ENCODE peak calls at places on chromosomes 6 and 20, in six cellular contexts. Q is H1, N is HepG2, X is GM12878, Y is K562, T is GM12891. J is an unnamed sample.

GRCh38 chr6:98847767-98848538 is 13.6 kb downstream of the POU3F2 start:
- DNase-seq in T (no peak), N (no peak), Q (no peak), X (no peak), Y (no peak), J (no peak)

GRCh38 chr20:11338506-11339306 is 579.0 kb upstream of the BTBD3 start:
- DNase-seq in T (no peak), X (no peak), Q (no peak), N (no peak), Y (no peak), J (no peak)

GRCh38 chr6:22471746-22472145 is 97.6 kb upstream of the HDGFL1 start:
- DNase-seq in X (no peak), N (no peak), Q (no peak), Y (no peak), T (no peak), J (no peak)

GRCh38 chr6:25655746-25656145 is 3.7 kb downstream of the SCGN start:
- DNase-seq in Y (no peak), N (no peak), X (no peak), Q (no peak), T (no peak), J (no peak)

GRCh38 chr6:109239192-109239917 is 142.9 kb downstream of the CD164 start:
- DNase-seq in Y (peak), T (no peak), Q (no peak), N (no peak), X (no peak), J (no peak)

GRCh38 chr6:118980063-118980462 is 45.1 kb upstream of the MCM9 start:
- DNase-seq in Q (no peak), X (no peak), T (no peak), Y (no peak), N (peak), J (no peak)

GRCh38 chr20:57716202-57716601 is 6.4 kb upstream of the PMEPA1 start:
- DNase-seq in X (no peak), N (no peak), Y (no peak), Q (no peak), T (no peak), J (no peak)

GRCh38 chr20:37261714-37262113 is at the start of gene GHRH:
- DNase-seq in Q (no peak), T (no peak), N (no peak), X (no peak), Y (no peak), J (no peak)

GRCh38 chr6:26020983-26021349 is 58.4 kb downstream of the TRIM38 start:
- DNase-seq in Q (peak), X (no peak), N (no peak), T (no peak), Y (peak), J (no peak)

GRCh38 chr6:107823047-107823557 is 1.0 kb downstream of the SCML4 start:
- DNase-seq in X (no peak), N (no peak), Y (peak), Q (no peak), T (no peak), J (no peak)

GRCh38 chr6:170026272-170027110 is 264.4 kb downstream of the DLL1 start:
- DNase-seq in N (no peak), X (no peak), Y (no peak), T (no peak), Q (no peak), J (no peak)

GRCh38 chr6:152948150-152948768 is 34.6 kb downstream of the FBXO5 start:
- DNase-seq in X (no peak), N (peak), Y (peak), Q (no peak), T (no peak), J (no peak)

GRCh38 chr20:47051936-47052566 is 157.4 kb downstream of the EYA2 start:
- DNase-seq in X (no peak), N (no peak), Y (no peak), T (no peak), Q (no peak), J (no peak)

GRCh38 chr6:43172127-43173007 is 1.3 kb downstream of the SRF start:
- DNase-seq in T (no peak), Y (peak), N (peak), X (no peak), Q (peak), J (no peak)

GRCh38 chr6:30614044-30614842 is 2.8 kb downstream of the PPP1R10 start:
- DNase-seq in Y (peak), T (no peak), N (no peak), Q (no peak), X (no peak), J (no peak)

GRCh38 chr6:362924-363249 is 28.7 kb upstream of the IRF4 start:
- DNase-seq in X (no peak), Y (no peak), T (no peak), N (no peak), Q (no peak), J (no peak)

GRCh38 chr6:1199981-1200637 is 111.8 kb upstream of the FOXQ1 start:
- DNase-seq in Y (no peak), N (no peak), Q (no peak), X (no peak), T (no peak), J (no peak)

GRCh38 chr20:10005885-10006284 is 28.9 kb upstream of the ANKEF1 start:
- DNase-seq in Q (no peak), N (no peak), T (no peak), X (no peak), Y (peak), J (no peak)

GRCh38 chr20:35008411-35009342 is 53.0 kb downstream of the MYH7B start:
- DNase-seq in X (no peak), T (no peak), Q (no peak), Y (no peak), N (no peak), J (no peak)

GRCh38 chr20:50337521-50338466 is 147.2 kb downstream of the CEBPB start:
- DNase-seq in N (no peak), X (no peak), Q (no peak), Y (no peak), T (no peak), J (no peak)

GRCh38 chr6:145139451-145139850 is 595.9 kb downstream of the EPM2A start:
- DNase-seq in X (no peak), N (no peak), Q (no peak), T (no peak), Y (no peak), J (no peak)

DNA sequence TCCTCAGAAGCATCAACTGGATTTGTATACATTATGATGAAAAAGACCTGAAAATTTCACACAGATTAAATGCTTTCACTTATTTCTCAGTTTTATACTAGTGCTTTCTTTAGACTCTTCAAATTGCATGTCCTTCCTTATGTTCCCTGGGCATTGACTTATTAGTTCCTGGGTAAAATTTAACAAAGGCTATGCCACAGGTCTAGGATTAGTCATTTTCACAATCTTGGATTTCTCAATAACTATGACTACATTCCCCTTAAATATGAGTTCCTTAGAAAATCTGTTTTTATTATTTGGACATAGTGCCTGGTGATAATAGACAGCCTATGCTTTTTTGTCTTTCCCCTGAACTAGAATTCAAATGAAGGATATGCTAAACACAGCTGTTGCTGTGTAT is 1252.9 kb upstream of the GJE1 start:
- DNase-seq in X (no peak), Y (no peak), Q (no peak), N (no peak), T (no peak), J (no peak)
- TF ChIP-seq TAF1 in X (no peak), Y (no peak), Q (no peak), N (no peak), T (no peak), J (no peak)

DNA sequence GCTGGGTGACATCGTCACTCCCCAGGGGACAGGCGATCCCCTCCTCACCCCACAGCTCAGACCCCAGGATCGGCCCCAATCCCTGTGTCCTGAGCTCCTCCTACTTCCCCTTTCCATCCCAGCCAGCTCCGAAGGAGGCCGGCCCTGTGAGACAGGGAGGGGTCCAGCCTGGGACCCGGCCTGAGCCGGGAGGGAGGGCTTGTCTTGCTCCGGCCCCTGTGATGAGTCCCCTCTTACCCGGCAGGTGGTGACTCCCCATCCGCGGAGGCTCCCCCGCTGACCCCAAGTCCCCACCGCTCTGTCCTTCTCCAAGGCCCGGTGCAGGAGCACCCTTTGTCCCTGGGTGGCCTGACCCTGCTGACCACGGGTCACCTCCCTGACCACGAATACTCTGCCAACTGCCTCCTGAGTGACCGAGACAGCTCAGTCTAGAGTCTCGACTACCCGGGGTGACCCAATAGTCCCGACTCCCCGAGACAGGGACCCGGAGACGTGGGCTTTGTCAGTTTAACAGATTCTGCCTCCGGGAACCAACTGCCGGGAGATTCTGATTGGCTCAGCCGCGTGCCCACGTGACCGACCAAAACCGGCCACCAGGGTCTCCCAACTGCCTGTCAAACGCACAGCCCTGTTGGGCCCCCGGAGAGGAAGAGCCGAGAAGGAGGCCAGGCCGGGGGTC is 187.4 kb upstream of the PROKR2 start:
- DNase-seq in T (peak), Q (no peak), Y (peak), X (no peak), N (peak), J (peak)
- TF ChIP-seq POLR2AphosphoS5 in T (no peak), Q (no peak), Y (no peak), X (no peak), N (peak), J (no peak)

DNA sequence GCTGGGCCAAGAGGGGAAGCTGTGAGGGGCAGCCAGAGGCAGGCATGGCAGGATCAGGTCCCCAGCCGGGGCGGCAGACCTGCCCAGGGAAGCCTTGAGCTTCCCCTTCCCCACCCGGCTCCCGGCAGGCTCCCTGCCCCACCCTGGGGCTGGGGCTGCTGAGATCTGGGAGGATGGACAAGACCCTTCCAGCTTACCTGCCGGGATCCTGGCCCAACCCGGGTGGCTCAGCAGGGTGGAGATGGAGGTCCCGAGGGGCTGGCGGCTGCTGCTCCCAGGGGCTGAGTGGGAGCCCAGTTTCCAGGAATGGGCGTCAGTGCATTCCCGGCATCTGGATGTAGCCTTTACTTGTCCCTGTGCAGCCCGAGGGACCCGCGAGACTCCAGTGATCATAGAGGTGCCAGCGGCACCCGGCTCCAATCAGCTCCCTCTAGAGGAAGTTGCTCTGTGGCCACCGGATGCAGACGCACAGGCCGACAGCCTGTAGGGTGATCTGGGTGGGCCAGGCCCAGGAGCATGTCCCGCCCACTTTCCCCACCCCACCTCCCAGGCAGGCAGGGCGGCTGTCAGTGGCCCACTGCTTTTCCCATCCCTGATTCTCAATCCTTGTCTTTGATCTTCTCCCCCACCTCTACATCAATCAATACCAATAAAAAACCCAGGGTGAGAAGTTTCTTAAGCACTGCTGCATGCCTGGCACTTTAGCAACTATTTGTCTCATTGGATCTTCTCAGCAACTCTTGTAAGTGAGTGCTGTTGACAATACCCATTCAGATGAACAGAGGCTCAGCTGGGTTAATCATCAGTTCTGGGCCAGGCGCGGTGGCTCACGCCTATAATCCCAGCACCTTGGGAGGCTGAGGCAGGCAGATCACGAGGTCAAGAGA is at the start of gene BAK1:
- DNase-seq in Q (peak), N (peak), Y (peak), X (peak), T (peak), J (peak)
- TF ChIP-seq POLR2A in Q (no peak), N (peak), Y (peak), X (peak), T (peak), J (peak)

GRCh38 chr6:117345292-117345610 is 79.9 kb downstream of the VGLL2 start:
- DNase-seq in Y (no peak), T (no peak), X (no peak), N (no peak), Q (no peak), J (no peak)

GRCh38 chr6:117351521-117351920 is 74.2 kb downstream of the ROS1 start:
- DNase-seq in X (no peak), N (no peak), Y (no peak), T (no peak), Q (no peak), J (no peak)

GRCh38 chr6:117344444-117345291 is 79.3 kb downstream of the VGLL2 start:
- DNase-seq in Y (peak), T (no peak), N (no peak), X (no peak), Q (no peak), J (no peak)

GRCh38 chr6:117346142-117346930 is 79.4 kb downstream of the ROS1 start:
- DNase-seq in Q (no peak), X (no peak), N (peak), T (no peak), Y (peak), J (no peak)
- TF ChIP-seq TAF1 in Q (no peak), X (no peak), N (no peak), T (no peak), Y (no peak), J (no peak)

DNA sequence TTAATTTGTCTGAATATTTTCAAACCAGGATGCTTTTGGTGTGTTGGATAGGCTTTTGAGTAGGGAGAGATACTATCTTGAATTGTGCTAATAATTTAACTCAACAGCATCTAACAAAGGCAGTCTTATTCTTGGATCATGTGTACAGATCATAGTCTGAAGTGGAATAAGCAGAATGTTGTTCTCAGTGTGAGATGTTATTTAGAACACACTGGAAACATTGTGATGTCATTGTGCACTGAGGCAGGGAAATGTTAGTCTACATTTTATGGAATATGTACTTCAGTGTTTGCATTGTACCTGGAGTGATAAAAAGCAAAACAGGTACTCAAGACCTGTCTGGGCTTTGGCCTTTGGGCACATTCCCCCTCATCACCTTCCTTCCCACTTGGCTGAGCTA is 35.0 kb downstream of the RNF144B start:
- DNase-seq in T (no peak), X (no peak), Y (no peak), Q (no peak), N (peak), J (no peak)
- TF ChIP-seq POLR2AphosphoS5 in T (no peak), X (no peak), Y (no peak), Q (no peak), N (no peak), J (no peak)

GRCh38 chr6:165662041-165662491 is 975 bp downstream of the PDE10A start:
- DNase-seq in Q (no peak), Y (no peak), X (no peak), T (no peak), N (no peak), J (no peak)

GRCh38 chr6:165663736-165664552 is 903 bp upstream of the PDE10A start:
- DNase-seq in N (no peak), T (no peak), X (no peak), Q (peak), Y (no peak), J (no peak)

GRCh38 chr6:165663283-165663735 is 268 bp upstream of the PDE10A start:
- DNase-seq in T (peak), Q (peak), N (no peak), Y (no peak), X (no peak), J (no peak)

GRCh38 chr6:165661416-165662001 is 1.5 kb downstream of the PDE10A start:
- DNase-seq in Y (no peak), Q (peak), T (no peak), X (no peak), N (no peak), J (no peak)

GRCh38 chr6:165662671-165663282 is at the start of gene PDE10A:
- DNase-seq in X (no peak), Y (no peak), Q (peak), N (no peak), T (peak), J (no peak)
- TF ChIP-seq POLR2A in X (no peak), Y (no peak), Q (no peak), N (no peak), T (no peak), J (no peak)

GRCh38 chr6:55913213-55914195 is 38.1 kb upstream of the BMP5 start:
- DNase-seq in Y (no peak), X (no peak), Q (no peak), N (no peak), T (no peak), J (no peak)
- TF ChIP-seq TAF1 in Y (no peak), X (no peak), Q (no peak), N (no peak), T (no peak), J (no peak)